ENCODE peak calls at places on chromosomes 1 and 21, in seven cellular contexts. One of them, this sample, is unnamed.

GRCh38 chr21:46213620-46214286 is 14.8 kb downstream of the LSS start:
- DNase-seq in heart left ventricle: no peak
- DNase-seq in heart right ventricle: no peak
- DNase-seq in cardiac muscle cell: no peak
- DNase-seq in fibroblast of lung: no peak
- DNase-seq in brain microvascular endothelial cell: no peak
- DNase-seq in GM23338: no peak
- DNase-seq in this sample: no peak

GRCh38 chr1:193406901-193407300 is 220.5 kb upstream of the B3GALT2 start:
- DNase-seq in heart left ventricle: no peak
- DNase-seq in heart right ventricle: no peak
- DNase-seq in cardiac muscle cell: peak; percentile 76
- DNase-seq in fibroblast of lung: peak; percentile 76
- DNase-seq in brain microvascular endothelial cell: peak; percentile 63
- DNase-seq in GM23338: peak; percentile 76
- DNase-seq in this sample: peak; percentile 71

GRCh38 chr1:98046031-98046641 is 125.3 kb upstream of the DPYD start:
- DNase-seq in heart left ventricle: no peak
- DNase-seq in heart right ventricle: no peak
- DNase-seq in cardiac muscle cell: peak; percentile 63
- DNase-seq in fibroblast of lung: peak; percentile 67
- DNase-seq in brain microvascular endothelial cell: peak; percentile 26
- DNase-seq in GM23338: peak; percentile 63
- DNase-seq in this sample: no peak

GRCh38 chr1:31723828-31724359 is 20.1 kb upstream of the COL16A1 start:
- DNase-seq in heart left ventricle: peak; percentile 80
- DNase-seq in heart right ventricle: peak; percentile 70
- DNase-seq in cardiac muscle cell: peak; percentile 84
- DNase-seq in fibroblast of lung: peak; percentile 75
- DNase-seq in brain microvascular endothelial cell: peak; percentile 56
- DNase-seq in GM23338: peak; percentile 95
- DNase-seq in this sample: peak; percentile 67

GRCh38 chr1:14108356-14109275 is 408.6 kb downstream of the PRDM2 start:
- DNase-seq in heart left ventricle: no peak
- DNase-seq in heart right ventricle: no peak
- DNase-seq in cardiac muscle cell: no peak
- DNase-seq in fibroblast of lung: peak; percentile 28
- DNase-seq in brain microvascular endothelial cell: no peak
- DNase-seq in GM23338: no peak
- DNase-seq in this sample: no peak

GRCh38 chr21:45972716-45973474 is 8.7 kb upstream of the COL6A1 start:
- DNase-seq in heart left ventricle: peak; percentile 87
- DNase-seq in heart right ventricle: peak; percentile 84
- DNase-seq in cardiac muscle cell: peak; percentile 97
- DNase-seq in fibroblast of lung: peak; percentile 85
- DNase-seq in brain microvascular endothelial cell: peak; percentile 70
- DNase-seq in GM23338: peak; percentile 64
- DNase-seq in this sample: no peak

GRCh38 chr1:59292557-59292956 is 4.3 kb upstream of the FGGY start:
- DNase-seq in heart left ventricle: no peak
- DNase-seq in heart right ventricle: no peak
- DNase-seq in cardiac muscle cell: peak; percentile 93
- DNase-seq in fibroblast of lung: no peak
- DNase-seq in brain microvascular endothelial cell: peak; percentile 63
- DNase-seq in GM23338: no peak
- DNase-seq in this sample: no peak

GRCh38 chr1:41221995-41222991 is 19.8 kb downstream of the SCMH1 start:
- DNase-seq in heart left ventricle: no peak
- DNase-seq in heart right ventricle: no peak
- DNase-seq in cardiac muscle cell: peak; percentile 55
- DNase-seq in fibroblast of lung: peak; percentile 25
- DNase-seq in brain microvascular endothelial cell: no peak
- DNase-seq in GM23338: no peak
- DNase-seq in this sample: no peak

GRCh38 chr1:164560076-164560475 is 1.1 kb downstream of the PBX1 start:
- DNase-seq in heart left ventricle: no peak
- DNase-seq in heart right ventricle: no peak
- DNase-seq in cardiac muscle cell: no peak
- DNase-seq in fibroblast of lung: peak; percentile 32
- DNase-seq in brain microvascular endothelial cell: peak; percentile 25
- DNase-seq in GM23338: no peak
- DNase-seq in this sample: no peak

GRCh38 chr1:15244813-15245212 is 2.2 kb upstream of the FHAD1 start:
- DNase-seq in heart left ventricle: no peak
- DNase-seq in heart right ventricle: no peak
- DNase-seq in cardiac muscle cell: no peak
- DNase-seq in fibroblast of lung: no peak
- DNase-seq in brain microvascular endothelial cell: no peak
- DNase-seq in GM23338: peak; percentile 56
- DNase-seq in this sample: no peak

GRCh38 chr1:234840843-234841242 is 230.9 kb upstream of the IRF2BP2 start:
- DNase-seq in heart left ventricle: no peak
- DNase-seq in heart right ventricle: no peak
- DNase-seq in cardiac muscle cell: no peak
- DNase-seq in fibroblast of lung: peak; percentile 27
- DNase-seq in brain microvascular endothelial cell: peak; percentile 33
- DNase-seq in GM23338: no peak
- DNase-seq in this sample: no peak

GRCh38 chr1:168485048-168485447 is 58.7 kb downstream of the XCL2 start:
- DNase-seq in heart left ventricle: no peak
- DNase-seq in heart right ventricle: no peak
- DNase-seq in cardiac muscle cell: peak; percentile 79
- DNase-seq in fibroblast of lung: peak; percentile 83
- DNase-seq in brain microvascular endothelial cell: peak; percentile 6
- DNase-seq in GM23338: no peak
- DNase-seq in this sample: no peak

GRCh38 chr1:55374801-55375616 is 159.8 kb upstream of the USP24 start:
- DNase-seq in heart left ventricle: no peak
- DNase-seq in heart right ventricle: no peak
- DNase-seq in cardiac muscle cell: no peak
- DNase-seq in fibroblast of lung: no peak
- DNase-seq in brain microvascular endothelial cell: no peak
- DNase-seq in GM23338: no peak
- DNase-seq in this sample: peak; percentile 25

GRCh38 chr1:1272341-1273151 is 1.1 kb downstream of the UBE2J2 start:
- DNase-seq in heart left ventricle: peak; percentile 64
- DNase-seq in heart right ventricle: no peak
- DNase-seq in cardiac muscle cell: no peak
- DNase-seq in fibroblast of lung: peak; percentile 39
- DNase-seq in brain microvascular endothelial cell: no peak
- DNase-seq in GM23338: no peak
- DNase-seq in this sample: no peak

GRCh38 chr1:201686709-201687455 is 142.1 kb upstream of the IPO9 start:
- DNase-seq in heart left ventricle: no peak
- DNase-seq in heart right ventricle: no peak
- DNase-seq in cardiac muscle cell: no peak
- DNase-seq in fibroblast of lung: no peak
- DNase-seq in brain microvascular endothelial cell: no peak
- DNase-seq in GM23338: peak; percentile 67
- DNase-seq in this sample: no peak

GRCh38 chr1:207309775-207310273 is 11.7 kb upstream of the CD55 start:
- DNase-seq in heart left ventricle: no peak
- DNase-seq in heart right ventricle: no peak
- DNase-seq in cardiac muscle cell: peak; percentile 86
- DNase-seq in fibroblast of lung: peak; percentile 90
- DNase-seq in brain microvascular endothelial cell: peak; percentile 85
- DNase-seq in GM23338: peak; percentile 35
- DNase-seq in this sample: peak; percentile 50

GRCh38 chr1:7378346-7379130 is 392.6 kb upstream of the VAMP3 start:
- DNase-seq in heart left ventricle: no peak
- DNase-seq in heart right ventricle: no peak
- DNase-seq in cardiac muscle cell: no peak
- DNase-seq in fibroblast of lung: no peak
- DNase-seq in brain microvascular endothelial cell: no peak
- DNase-seq in GM23338: no peak
- DNase-seq in this sample: no peak

GRCh38 chr1:204928671-204929486 is 58.2 kb downstream of the NFASC start:
- DNase-seq in heart left ventricle: no peak
- DNase-seq in heart right ventricle: no peak
- DNase-seq in cardiac muscle cell: no peak
- DNase-seq in fibroblast of lung: no peak
- DNase-seq in brain microvascular endothelial cell: no peak
- DNase-seq in GM23338: no peak
- DNase-seq in this sample: no peak

GRCh38 chr1:15344380-15344779 is 65.3 kb upstream of the EFHD2 start:
- DNase-seq in heart left ventricle: no peak
- DNase-seq in heart right ventricle: no peak
- DNase-seq in cardiac muscle cell: no peak
- DNase-seq in fibroblast of lung: no peak
- DNase-seq in brain microvascular endothelial cell: no peak
- DNase-seq in GM23338: no peak
- DNase-seq in this sample: no peak

GRCh38 chr1:7008975-7009740 is 223.9 kb downstream of the CAMTA1 start:
- DNase-seq in heart left ventricle: no peak
- DNase-seq in heart right ventricle: no peak
- DNase-seq in cardiac muscle cell: no peak
- DNase-seq in fibroblast of lung: no peak
- DNase-seq in brain microvascular endothelial cell: no peak
- DNase-seq in GM23338: no peak
- DNase-seq in this sample: no peak

GRCh38 chr1:64624446-64624766 is 120.5 kb upstream of the RAVER2 start:
- DNase-seq in heart left ventricle: no peak
- DNase-seq in heart right ventricle: no peak
- DNase-seq in cardiac muscle cell: peak; percentile 38
- DNase-seq in fibroblast of lung: peak; percentile 88
- DNase-seq in brain microvascular endothelial cell: peak; percentile 53
- DNase-seq in GM23338: no peak
- DNase-seq in this sample: peak; percentile 1

GRCh38 chr1:50978852-50979781 is 9.1 kb downstream of the CDKN2C start:
- DNase-seq in heart left ventricle: no peak
- DNase-seq in heart right ventricle: no peak
- DNase-seq in cardiac muscle cell: no peak
- DNase-seq in fibroblast of lung: no peak
- DNase-seq in brain microvascular endothelial cell: no peak
- DNase-seq in GM23338: no peak
- DNase-seq in this sample: no peak

DNA sequence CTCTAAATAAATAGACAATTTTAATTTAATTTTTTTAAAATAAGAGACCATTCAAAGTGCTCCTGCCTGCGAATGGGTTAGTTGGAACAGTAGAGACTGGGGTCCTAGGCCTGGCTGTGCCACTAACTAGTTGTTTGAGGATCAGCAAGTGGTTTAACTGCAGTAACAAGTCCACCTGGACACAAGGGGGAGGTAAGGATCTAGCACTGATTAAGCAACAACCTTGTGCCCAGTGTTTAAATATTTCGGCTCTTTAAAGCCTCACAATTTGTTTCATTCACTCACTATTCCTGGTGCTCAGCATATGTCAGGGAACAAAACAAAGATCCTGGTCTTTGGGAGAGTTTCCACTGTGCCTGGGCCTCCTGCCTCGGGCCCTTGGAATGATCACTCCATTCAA is 1.6 kb upstream of the AGT start:
- DNase-seq in heart left ventricle: no peak
- DNase-seq in heart right ventricle: no peak
- DNase-seq in cardiac muscle cell: no peak
- DNase-seq in fibroblast of lung: no peak
- DNase-seq in brain microvascular endothelial cell: no peak
- DNase-seq in GM23338: peak; percentile 41
- DNase-seq in this sample: no peak
- TF ChIP-seq CTCF in heart left ventricle: no peak
- TF ChIP-seq CTCF in heart right ventricle: no peak
- TF ChIP-seq CTCF in cardiac muscle cell: no peak
- TF ChIP-seq CTCF in fibroblast of lung: no peak
- TF ChIP-seq CTCF in brain microvascular endothelial cell: peak; percentile 18
- TF ChIP-seq CTCF in GM23338: peak; percentile 35
- TF ChIP-seq CTCF in this sample: peak; percentile 14

DNA sequence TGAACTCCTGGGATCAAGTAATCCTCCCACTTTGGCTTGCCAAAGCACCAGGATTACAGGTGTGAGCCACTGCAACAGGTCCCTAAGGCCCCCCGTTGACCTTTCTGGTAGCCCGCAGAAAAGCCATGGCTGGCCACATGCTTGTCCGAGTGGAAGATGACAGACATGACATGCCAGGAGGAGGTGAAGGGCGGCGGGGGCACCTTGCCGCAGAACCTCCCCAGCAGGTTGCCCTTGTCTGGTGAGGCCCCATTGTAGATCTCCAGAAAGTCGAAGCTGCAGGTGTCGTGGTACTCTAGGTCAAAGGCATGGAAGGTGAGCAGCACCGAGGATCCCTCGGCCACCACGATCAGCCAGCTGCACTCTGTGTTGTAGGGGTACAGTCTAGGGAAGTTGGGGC is 8.4 kb downstream of the CDCP2 start:
- DNase-seq in heart left ventricle: no peak
- DNase-seq in heart right ventricle: no peak
- DNase-seq in cardiac muscle cell: no peak
- DNase-seq in fibroblast of lung: no peak
- DNase-seq in brain microvascular endothelial cell: no peak
- DNase-seq in GM23338: no peak
- DNase-seq in this sample: no peak
- TF ChIP-seq CTCF in heart left ventricle: no peak
- TF ChIP-seq CTCF in heart right ventricle: no peak
- TF ChIP-seq CTCF in cardiac muscle cell: no peak
- TF ChIP-seq CTCF in fibroblast of lung: no peak
- TF ChIP-seq CTCF in brain microvascular endothelial cell: no peak
- TF ChIP-seq CTCF in GM23338: no peak
- TF ChIP-seq CTCF in this sample: no peak

DNA sequence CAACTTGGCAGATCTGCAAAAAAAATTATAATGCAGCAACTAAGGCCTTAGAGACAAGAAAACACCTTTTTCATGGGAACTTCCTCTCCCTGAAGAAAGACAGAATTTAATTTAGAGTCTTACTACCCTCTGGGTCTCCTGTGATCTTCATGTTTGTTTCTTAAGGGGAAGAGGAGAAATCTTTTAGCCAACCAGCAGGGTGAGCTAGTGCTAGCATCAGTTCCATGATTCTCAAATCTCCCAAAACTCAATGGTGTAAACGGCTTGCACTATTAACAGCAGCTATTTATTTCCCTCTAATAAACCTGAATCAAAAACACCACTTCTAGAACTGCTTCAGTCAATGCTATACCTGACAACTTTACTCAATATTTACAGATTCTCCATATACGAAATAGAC is 3.8 kb downstream of the ZNF644 start:
- DNase-seq in heart left ventricle: no peak
- DNase-seq in heart right ventricle: no peak
- DNase-seq in cardiac muscle cell: peak; percentile 38
- DNase-seq in fibroblast of lung: no peak
- DNase-seq in brain microvascular endothelial cell: no peak
- DNase-seq in GM23338: peak; percentile 57
- DNase-seq in this sample: no peak
- TF ChIP-seq CTCF in heart left ventricle: peak; percentile 21
- TF ChIP-seq CTCF in heart right ventricle: peak; percentile 51
- TF ChIP-seq CTCF in cardiac muscle cell: peak; percentile 46
- TF ChIP-seq CTCF in fibroblast of lung: peak; percentile 46
- TF ChIP-seq CTCF in brain microvascular endothelial cell: peak; percentile 60
- TF ChIP-seq CTCF in GM23338: peak; percentile 55
- TF ChIP-seq CTCF in this sample: peak; percentile 55

DNA sequence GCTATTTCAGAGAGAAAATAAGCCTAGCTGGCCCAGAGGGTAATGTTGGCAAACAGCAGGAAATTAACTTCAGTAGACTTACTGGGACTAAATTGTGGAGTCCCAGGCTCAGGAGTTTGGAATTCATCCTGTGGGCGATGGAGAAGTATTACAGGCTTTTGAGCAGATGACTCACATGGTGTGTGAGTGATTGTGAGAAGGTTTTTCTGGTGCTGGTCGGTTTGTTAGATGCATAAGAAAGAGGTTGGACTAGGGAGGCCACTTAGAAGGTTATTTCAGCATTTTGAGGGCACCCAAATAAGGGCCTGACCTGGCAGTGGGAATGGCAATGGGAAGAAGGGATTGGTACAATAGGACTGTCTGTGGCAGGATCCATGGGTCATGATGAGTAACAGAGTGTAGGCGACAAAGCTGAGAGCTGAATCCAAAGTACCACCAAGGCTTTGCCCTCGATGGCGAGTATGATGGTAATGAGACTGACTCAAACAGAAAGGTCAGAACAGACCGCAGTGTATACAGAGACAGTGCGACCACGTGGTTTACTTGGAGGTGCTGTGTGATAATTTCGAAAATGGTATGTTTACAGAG is 69.2 kb upstream of the KIF26B start:
- DNase-seq in heart left ventricle: no peak
- DNase-seq in heart right ventricle: no peak
- DNase-seq in cardiac muscle cell: peak; percentile 88
- DNase-seq in fibroblast of lung: peak; percentile 99
- DNase-seq in brain microvascular endothelial cell: peak; percentile 95
- DNase-seq in GM23338: no peak
- DNase-seq in this sample: peak; percentile 96
- TF ChIP-seq CTCF in heart left ventricle: no peak
- TF ChIP-seq CTCF in heart right ventricle: no peak
- TF ChIP-seq CTCF in cardiac muscle cell: no peak
- TF ChIP-seq CTCF in fibroblast of lung: peak; percentile 41
- TF ChIP-seq CTCF in brain microvascular endothelial cell: peak; percentile 27
- TF ChIP-seq CTCF in GM23338: no peak
- TF ChIP-seq CTCF in this sample: peak; percentile 53

This sample was measured in HFFc6.